ENCODE peak calls at places on chromosomes 12 and 14, in five cellular contexts. E is neural progenitor cell, S is PC-3, Z is MM.1S, J is SK-N-SH. R is an unnamed sample. For H3F3A, the result is how much of the 10 kb centered on the place peaks cover.

GRCh38 chr14:68551045-68551683 is 241.7 kb downstream of the ZFP36L1 start:
- DNase-seq in E (no peak), Z (no peak), S (no peak), J (no peak), R (no peak)

GRCh38 chr12:126667340-126667739 is 1599.6 kb upstream of the TMEM132C start:
- DNase-seq in S (peak), J (no peak), E (no peak), Z (no peak), R (peak)

GRCh38 chr12:27972721-27973120 is at the start of gene PTHLH:
- DNase-seq in E (no peak), J (no peak), S (peak), Z (no peak), R (no peak)

GRCh38 chr14:52700701-52701172 is 5.4 kb upstream of the ERO1A start:
- DNase-seq in Z (no peak), J (no peak), S (peak), E (no peak), R (no peak)

GRCh38 chr12:124236651-124237050 is 58.2 kb upstream of the RFLNA start:
- DNase-seq in J (no peak), S (no peak), Z (no peak), E (no peak), R (no peak)

GRCh38 chr12:121937654-121938053 is 19.3 kb downstream of the CFAP251 start:
- DNase-seq in S (no peak), J (no peak), Z (no peak), E (no peak), R (no peak)

GRCh38 chr14:104781271-104782077 is 14.1 kb downstream of the AKT1 start:
- DNase-seq in Z (no peak), E (no peak), J (no peak), S (no peak), R (no peak)

GRCh38 chr12:113292091-113292490 is 42.8 kb downstream of the SLC8B1 start:
- DNase-seq in S (no peak), J (no peak), Z (no peak), E (no peak), R (no peak)

GRCh38 chr14:96257056-96257455 is 1.0 kb downstream of the BDKRB1 start:
- DNase-seq in E (no peak), Z (no peak), J (no peak), S (no peak), R (no peak)

GRCh38 chr12:108667349-108667748 is 33.7 kb upstream of the SELPLG start:
- DNase-seq in J (no peak), S (no peak), E (no peak), Z (peak), R (no peak)

GRCh38 chr12:80195143-80195726 is 95.9 kb downstream of the OTOGL start:
- DNase-seq in S (peak), E (peak), J (peak), Z (peak), R (peak)

GRCh38 chr12:2854669-2855453 is 2.0 kb downstream of the TEX52 start:
- DNase-seq in J (no peak), Z (no peak), E (no peak), S (no peak), R (no peak)

GRCh38 chr14:33393155-33393894 is 454.6 kb downstream of the NPAS3 start:
- DNase-seq in J (no peak), Z (no peak), E (no peak), S (peak), R (no peak)

GRCh38 chr14:22844221-22845102 is 8.1 kb downstream of the MMP14 start:
- DNase-seq in Z (no peak), S (no peak), E (no peak), J (no peak), R (no peak)

GRCh38 chr12:77319141-77319540 is 253.8 kb upstream of the E2F7 start:
- DNase-seq in S (no peak), E (peak), Z (no peak), J (no peak), R (no peak)

GRCh38 chr12:120314220-120314619 is 12.1 kb downstream of the SIRT4 start:
- DNase-seq in S (peak), Z (peak), E (peak), J (no peak), R (no peak)

GRCh38 chr12:130977759-130978127 is 24.0 kb downstream of the ADGRD1 start:
- DNase-seq in S (no peak), J (no peak), E (no peak), Z (no peak), R (no peak)

GRCh38 chr14:50816419-50817047 is 14.4 kb downstream of the NIN start:
- DNase-seq in J (no peak), S (no peak), Z (no peak), E (no peak), R (no peak)

GRCh38 chr12:16300222-16300621 is 22.7 kb upstream of the SLC15A5 start:
- DNase-seq in Z (no peak), E (no peak), J (no peak), S (no peak), R (no peak)

GRCh38 chr12:115407723-115408122 is 723.7 kb upstream of the TBX3 start:
- DNase-seq in S (no peak), J (no peak), Z (no peak), E (no peak), R (no peak)

GRCh38 chr12:64010069-64010686 is 165.7 kb downstream of the SRGAP1 start:
- DNase-seq in S (peak), Z (no peak), J (no peak), E (no peak), R (no peak)

GRCh38 chr14:103316723-103317122 is 17.3 kb upstream of the EIF5 start:
- DNase-seq in E (no peak), S (no peak), J (no peak), Z (no peak), R (no peak)

GRCh38 chr14:83467811-83468210 is 1934.2 kb upstream of the SEL1L start:
- DNase-seq in Z (no peak), E (no peak), S (no peak), J (no peak), R (no peak)

GRCh38 chr12:18696971-18697602 is 40.7 kb downstream of the PLCZ1 start:
- DNase-seq in J (no peak), Z (no peak), S (peak), E (no peak), R (no peak)

GRCh38 chr12:100427078-100427477 is 46.6 kb upstream of the NR1H4 start:
- DNase-seq in E (no peak), S (peak), J (no peak), Z (no peak), R (no peak)

GRCh38 chr14:86723254-86723624 is 1193.3 kb downstream of the FLRT2 start:
- DNase-seq in Z (no peak), S (no peak), E (no peak), J (no peak), R (no peak)

GRCh38 chr12:92094751-92095161 is 50.9 kb downstream of the BTG1 start:
- DNase-seq in Z (peak), J (no peak), E (no peak), S (peak), R (no peak)

GRCh38 chr12:88375960-88376305 is 204.3 kb downstream of the KITLG start:
- DNase-seq in Z (no peak), J (no peak), S (peak), E (no peak), R (no peak)

GRCh38 chr12:88377973-88378372 is 202.3 kb downstream of the KITLG start:
- DNase-seq in S (no peak), J (no peak), E (no peak), Z (no peak), R (no peak)

GRCh38 chr12:88371416-88372183 is 208.7 kb downstream of the KITLG start:
- DNase-seq in S (peak), E (no peak), Z (no peak), J (no peak), R (no peak)

GRCh38 chr12:88375301-88375959 is 204.8 kb downstream of the KITLG start:
- DNase-seq in S (no peak), Z (no peak), J (no peak), E (no peak), R (no peak)
- H3F3A ChIP-seq in S (under half), Z (under half), J (under half), E (under half), R (under half)

DNA sequence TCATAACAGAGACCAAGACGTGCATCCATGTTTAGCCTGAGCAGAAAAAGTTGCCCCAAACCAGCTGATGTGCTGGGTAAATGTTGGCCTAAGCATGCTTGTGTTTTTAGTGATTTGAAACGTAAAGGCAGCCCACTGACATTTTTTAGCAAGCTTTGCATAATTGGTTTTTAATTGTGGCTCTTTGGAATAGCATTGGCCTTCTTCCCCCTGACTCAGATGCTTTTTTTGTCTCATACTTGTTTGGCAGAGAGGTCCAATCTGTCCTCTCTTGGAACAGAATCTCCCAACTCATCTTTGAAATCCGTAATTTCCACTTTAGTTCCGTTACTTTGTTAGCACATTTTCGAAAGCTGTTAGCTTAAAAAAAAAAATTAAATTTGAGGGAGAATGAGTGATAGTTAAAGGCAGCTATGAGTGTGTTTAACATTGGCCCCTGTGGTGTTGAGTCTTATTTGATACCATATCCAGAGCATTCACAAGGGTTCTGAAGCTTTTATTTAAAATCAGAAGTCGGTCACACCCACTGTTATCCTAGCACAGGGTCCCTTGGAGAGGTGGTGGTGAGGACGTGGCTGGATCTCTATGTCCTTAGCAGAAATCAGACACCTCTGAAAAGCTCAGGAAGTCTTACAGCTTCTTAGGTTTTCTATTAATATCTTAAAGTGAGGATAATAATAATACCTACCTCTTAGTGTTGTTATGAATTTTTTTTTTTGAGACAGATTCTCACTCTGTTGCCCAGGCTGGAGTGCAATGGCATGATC is 15.6 kb downstream of the JDP2 start:
- DNase-seq in Z (no peak), E (no peak), S (no peak), J (no peak), R (no peak)
- H3F3A ChIP-seq in Z (under half), E (under half), S (under half), J (under half), R (under half)

DNA sequence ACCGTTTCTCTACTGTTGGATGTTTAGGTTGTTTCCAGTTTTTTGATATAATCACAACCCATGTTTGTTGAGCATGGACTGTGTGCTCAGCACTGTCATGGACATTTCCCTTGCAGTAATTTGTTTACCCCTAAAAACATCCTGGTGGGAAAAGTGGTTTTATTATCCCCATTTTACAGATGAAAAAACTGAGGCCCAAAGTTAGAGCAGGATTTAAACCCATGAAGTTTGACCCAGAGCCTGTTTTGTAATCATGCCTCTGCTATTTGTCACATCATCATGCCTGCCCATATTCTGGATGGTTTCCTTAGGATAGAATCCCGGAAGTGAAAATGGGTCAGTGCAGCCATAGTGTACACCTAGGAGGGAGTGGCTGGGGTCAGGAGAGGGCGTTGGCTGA is 17.0 kb upstream of the LRP1-AS start:
- DNase-seq in E (no peak), S (no peak), J (no peak), Z (no peak), R (no peak)
- H3F3A ChIP-seq in E (under half), S (under half), J (under half), Z (under half), R (under half)

GRCh38 chr12:95509300-95509699 is 35.3 kb downstream of the METAP2 start:
- DNase-seq in Z (no peak), S (no peak), E (no peak), J (no peak), R (no peak)
- H3F3A ChIP-seq in Z (under half), S (under half), E (under half), J (under half), R (under half)

DNA sequence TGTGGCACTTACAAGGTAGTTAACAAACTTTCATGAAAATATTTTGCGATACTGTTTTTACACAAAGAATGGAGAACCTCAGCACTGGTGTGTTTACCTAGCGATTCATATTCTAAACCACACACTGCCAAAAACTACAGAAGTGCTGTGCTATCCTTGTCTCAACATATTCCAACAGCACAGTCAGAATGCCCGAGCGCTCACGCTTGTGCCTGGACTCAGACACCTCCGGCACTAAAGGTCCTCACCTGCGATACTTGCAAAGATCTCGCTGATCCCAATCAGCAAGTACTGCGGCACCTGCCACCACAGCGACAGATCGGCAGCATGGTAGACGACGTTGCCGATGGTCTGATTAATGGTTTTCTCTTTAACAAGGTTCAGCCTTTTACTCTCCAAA is 23.2 kb downstream of the SLC15A4 start:
- DNase-seq in Z (no peak), E (no peak), S (peak), J (no peak), R (no peak)
- H3F3A ChIP-seq in Z (under half), E (under half), S (under half), J (under half), R (under half)

GRCh38 chr14:91253795-91254323 is 9.4 kb upstream of the GPR68 start:
- DNase-seq in Z (no peak), S (no peak), J (no peak), E (no peak), R (no peak)
- H3F3A ChIP-seq in Z (under half), S (under half), J (under half), E (under half), R (under half)

DNA sequence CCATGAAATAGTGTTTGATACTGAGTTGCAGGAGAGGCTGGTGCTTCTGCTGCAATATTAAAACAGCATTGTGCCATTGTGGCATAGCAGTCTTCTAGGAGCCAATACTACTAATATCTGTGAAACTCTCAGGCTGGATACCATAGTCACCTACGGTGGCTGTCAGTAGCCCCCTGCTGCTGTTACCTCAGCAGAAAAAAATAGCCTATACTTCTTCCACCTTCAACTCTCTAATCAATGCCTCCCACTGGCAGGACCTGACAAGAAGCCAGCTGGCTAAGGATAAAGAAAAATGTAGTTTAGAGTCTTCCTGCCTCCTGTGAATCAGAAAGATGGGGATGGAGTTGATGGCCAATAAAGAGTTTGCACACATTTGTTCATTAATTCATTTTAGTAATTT is 91.6 kb downstream of the PDE3A start:
- DNase-seq in S (no peak), Z (no peak), J (no peak), E (no peak), R (no peak)
- H3F3A ChIP-seq in S (under half), Z (under half), J (under half), E (under half), R (under half)

GRCh38 chr14:24300326-24300980 is 803 bp downstream of the NOP9 start:
- DNase-seq in J (no peak), E (no peak), S (no peak), Z (no peak), R (no peak)
- H3F3A ChIP-seq in J (under half), E (under half), S (under half), Z (under half), R (under half)

DNA sequence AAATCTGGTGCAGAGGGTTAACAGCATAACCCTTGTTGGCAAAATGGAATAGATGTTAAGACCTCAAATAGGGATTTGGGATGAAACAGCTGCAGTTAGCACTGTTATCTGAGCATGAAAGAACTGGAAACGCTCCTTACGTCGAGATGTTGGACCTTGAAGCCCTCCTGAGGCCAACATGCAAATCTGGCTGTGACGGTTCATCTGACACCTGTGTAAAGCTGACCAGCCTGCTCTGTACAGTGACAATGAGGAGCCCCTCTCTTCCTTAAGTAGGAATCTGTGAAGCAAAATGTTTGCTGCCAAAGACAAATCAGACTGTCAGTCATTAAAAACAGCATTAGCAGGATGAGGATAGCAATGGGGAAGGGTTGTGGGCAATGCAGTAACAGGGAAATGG is 36.5 kb downstream of the PAPLN start:
- DNase-seq in E (no peak), J (no peak), S (no peak), Z (no peak), R (no peak)
- H3F3A ChIP-seq in E (under half), J (under half), S (under half), Z (under half), R (under half)